ENCODE peak calls at places on chromosomes 7 and 10, in nine cellular contexts. S is RPMI8226, W is GM12878, E is HFF-Myc, F is GM13977, R is activated T-helper 1 cell treated with Interleukin-2 at 50 U/mL for 16 hours, V is NCI-H460, U is ureter, C is fibroblast of the conjunctiva. P is an unnamed sample.
A peak's percentile ranks its signal among the peaks of the same experiment; 100 is the strongest.

GRCh38 chr10:125375210-125375609 is 214.8 kb upstream of the CTBP2 start:
- DNase-seq in S (no peak), W (no peak), E (no peak), F (no peak), R (no peak), V (peak; percentile 12), U (no peak), C (no peak), P (no peak)

GRCh38 chr10:62779487-62780248 is 24.9 kb upstream of the ADO start:
- DNase-seq in S (peak; percentile 53), W (peak; percentile 84), E (no peak), F (peak; percentile 62), R (peak; percentile 64), V (no peak), U (no peak), C (no peak), P (peak; percentile 42)

GRCh38 chr10:96441126-96441905 is 72.4 kb downstream of the TLL2 start:
- DNase-seq in S (peak; percentile 8), W (no peak), E (no peak), F (no peak), R (no peak), V (no peak), U (no peak), C (no peak), P (no peak)

GRCh38 chr7:1940402-1940786 is 270.3 kb downstream of the ELFN1 start:
- DNase-seq in S (no peak), W (peak; percentile 55), E (no peak), F (peak; percentile 93), R (peak; percentile 87), V (peak; percentile 30), U (peak; percentile 67), C (no peak), P (peak; percentile 18)

GRCh38 chr10:89543841-89544240 is 8.4 kb upstream of the SLC16A12 start:
- DNase-seq in S (no peak), W (no peak), E (no peak), F (no peak), R (no peak), V (no peak), U (no peak), C (no peak), P (no peak)

GRCh38 chr7:112538859-112539258 is 58.1 kb downstream of the LSMEM1 start:
- DNase-seq in S (no peak), W (no peak), E (no peak), F (no peak), R (no peak), V (no peak), U (no peak), C (no peak), P (no peak)

GRCh38 chr7:132022188-132022587 is 465.8 kb upstream of the PODXL start:
- DNase-seq in S (no peak), W (no peak), E (no peak), F (no peak), R (no peak), V (no peak), U (no peak), C (no peak), P (no peak)

GRCh38 chr7:42476255-42476654 is 239.2 kb upstream of the GLI3 start:
- DNase-seq in S (no peak), W (no peak), E (no peak), F (no peak), R (no peak), V (no peak), U (no peak), C (no peak), P (no peak)

GRCh38 chr10:67072654-67073053 is 146.8 kb downstream of the LRRTM3 start:
- DNase-seq in S (no peak), W (no peak), E (no peak), F (no peak), R (no peak), V (no peak), U (no peak), C (no peak), P (no peak)

GRCh38 chr7:56092789-56093531 is at the start of gene PHKG1:
- DNase-seq in S (peak; percentile 74), W (no peak), E (peak; percentile 74), F (no peak), R (no peak), V (no peak), U (peak; percentile 89), C (peak; percentile 82), P (peak; percentile 83)

GRCh38 chr7:120550494-120551048 is 277.6 kb downstream of the KCND2 start:
- DNase-seq in S (no peak), W (no peak), E (no peak), F (no peak), R (no peak), V (no peak), U (no peak), C (no peak), P (peak; percentile 30)

GRCh38 chr7:150434240-150434639 is 16.2 kb upstream of the GIMAP8 start:
- DNase-seq in S (no peak), W (no peak), E (no peak), F (no peak), R (no peak), V (no peak), U (no peak), C (no peak), P (no peak)

GRCh38 chr10:88848499-88848898 is 3.1 kb downstream of the ANKRD22 start:
- DNase-seq in S (no peak), W (no peak), E (peak; percentile 50), F (no peak), R (no peak), V (peak; percentile 15), U (no peak), C (peak; percentile 17), P (no peak)

GRCh38 chr10:102669206-102670064 is 25.2 kb downstream of the TRIM8 start:
- DNase-seq in S (no peak), W (no peak), E (no peak), F (no peak), R (no peak), V (no peak), U (no peak), C (no peak), P (peak; percentile 65)